ENCODE peak calls at places on chromosomes 1 and 21, in seven cellular contexts. M, I, W, N, C, P and R are unnamed samples.

GRCh38 chr1:94929816-94930215 is 2.9 kb upstream of the CNN3 start:
- DNase-seq in N (no peak), C (no peak), W (no peak), P (no peak), M (no peak), I (no peak), R (no peak)

GRCh38 chr1:165129568-165130164 is 226.8 kb downstream of the LMX1A start:
- DNase-seq in M (peak), C (no peak), W (peak), P (peak), N (peak), I (peak), R (peak)

GRCh38 chr1:27650527-27651175 is 15.7 kb upstream of the FGR start:
- DNase-seq in I (peak), M (no peak), C (no peak), N (no peak), W (peak), P (peak), R (no peak)

GRCh38 chr1:172931340-172931739 is 119.4 kb downstream of the TNFSF18 start:
- DNase-seq in M (no peak), P (no peak), N (no peak), C (no peak), W (no peak), I (no peak), R (no peak)

GRCh38 chr1:175742790-175743459 is 470 bp downstream of the TNR start:
- DNase-seq in M (no peak), W (peak), C (peak), I (peak), N (peak), P (peak), R (no peak)

GRCh38 chr1:1628656-1629429 is 3.1 kb upstream of the MMP23B start:
- DNase-seq in N (no peak), I (no peak), C (no peak), P (no peak), M (no peak), W (no peak), R (no peak)

GRCh38 chr1:218847966-218848365 is 325.7 kb upstream of the LYPLAL1 start:
- DNase-seq in N (no peak), I (peak), M (no peak), P (no peak), W (no peak), C (no peak), R (no peak)

GRCh38 chr1:184520343-184520742 is 133.5 kb downstream of the C1orf21 start:
- DNase-seq in C (no peak), N (no peak), M (no peak), P (no peak), W (no peak), I (no peak), R (no peak)

GRCh38 chr21:31656199-31657095 is 3.0 kb upstream of the SOD1 start:
- DNase-seq in W (peak), C (no peak), M (no peak), N (no peak), P (no peak), I (peak), R (no peak)

GRCh38 chr1:51663105-51663504 is 46.2 kb downstream of the OSBPL9 start:
- DNase-seq in P (no peak), I (no peak), C (no peak), M (no peak), N (no peak), W (no peak), R (no peak)

GRCh38 chr1:22252248-22252647 is 109.4 kb upstream of the WNT4 start:
- DNase-seq in I (no peak), N (no peak), C (no peak), M (no peak), P (no peak), W (no peak), R (no peak)

GRCh38 chr21:42039911-42040351 is 29.8 kb upstream of the ZBTB21 start:
- DNase-seq in N (no peak), P (peak), C (peak), W (no peak), M (no peak), I (peak), R (no peak)

GRCh38 chr1:178057863-178058576 is 35.9 kb upstream of the RASAL2 start:
- DNase-seq in M (peak), C (no peak), P (peak), I (peak), N (no peak), W (no peak), R (no peak)

GRCh38 chr1:24380508-24380907 is 33.1 kb downstream of the STPG1 start:
- DNase-seq in C (no peak), N (no peak), I (no peak), M (no peak), W (no peak), P (no peak), R (no peak)

GRCh38 chr1:85599638-85600037 is 19.1 kb downstream of the CCN1 start:
- DNase-seq in M (no peak), N (no peak), W (no peak), C (no peak), P (no peak), I (no peak), R (no peak)

GRCh38 chr1:231421616-231421970 is 494 bp downstream of the EGLN1 start:
- DNase-seq in I (no peak), M (peak), C (no peak), N (no peak), W (peak), P (no peak), R (no peak)

GRCh38 chr1:20219991-20220390 is 33.7 kb upstream of the PLA2G2C start:
- DNase-seq in M (no peak), W (no peak), I (no peak), N (no peak), C (no peak), P (no peak), R (no peak)

GRCh38 chr21:42532466-42533181 is 19.0 kb downstream of the SLC37A1 start:
- DNase-seq in N (no peak), P (no peak), W (no peak), C (no peak), M (peak), I (no peak), R (no peak)

GRCh38 chr21:46418265-46418946 is 40.3 kb upstream of the DIP2A start:
- DNase-seq in W (no peak), M (no peak), C (no peak), P (no peak), I (no peak), N (no peak), R (no peak)

GRCh38 chr1:110150330-110151174 is at the start of gene SLC6A17:
- DNase-seq in M (no peak), I (peak), N (peak), W (peak), C (no peak), P (no peak), R (no peak)

GRCh38 chr21:34722684-34723300 is 54.0 kb downstream of the CLIC6 start:
- DNase-seq in I (no peak), P (no peak), N (peak), M (no peak), W (no peak), C (no peak), R (no peak)
- TF ChIP-seq CTCF in I (peak), P (peak), N (peak), M (peak), W (peak), C (peak), R (no peak)

DNA sequence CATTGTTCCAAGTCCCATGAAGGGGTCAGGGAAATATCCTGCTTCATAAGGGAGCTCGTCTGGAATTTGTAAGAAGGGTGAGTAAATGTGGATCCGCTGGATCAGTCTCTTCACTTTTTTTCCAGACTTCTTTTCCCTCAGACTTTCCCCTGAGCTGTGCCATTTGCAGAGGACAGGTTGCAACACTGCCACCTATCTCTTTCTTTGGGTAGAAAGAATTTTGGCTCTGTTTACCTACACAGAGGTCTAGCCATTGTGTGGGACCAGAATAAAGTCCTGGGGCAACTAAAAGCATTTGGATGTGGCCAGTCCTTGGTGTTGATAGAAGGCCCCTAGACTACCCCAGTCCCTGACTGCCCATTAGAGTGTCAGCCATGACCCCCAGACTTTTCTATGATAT is 1146.7 kb upstream of the PRMT6 start:
- DNase-seq in I (no peak), M (no peak), N (no peak), P (peak), C (no peak), W (no peak), R (no peak)
- TF ChIP-seq CTCF in I (no peak), M (no peak), N (no peak), P (peak), C (no peak), W (no peak), R (no peak)

DNA sequence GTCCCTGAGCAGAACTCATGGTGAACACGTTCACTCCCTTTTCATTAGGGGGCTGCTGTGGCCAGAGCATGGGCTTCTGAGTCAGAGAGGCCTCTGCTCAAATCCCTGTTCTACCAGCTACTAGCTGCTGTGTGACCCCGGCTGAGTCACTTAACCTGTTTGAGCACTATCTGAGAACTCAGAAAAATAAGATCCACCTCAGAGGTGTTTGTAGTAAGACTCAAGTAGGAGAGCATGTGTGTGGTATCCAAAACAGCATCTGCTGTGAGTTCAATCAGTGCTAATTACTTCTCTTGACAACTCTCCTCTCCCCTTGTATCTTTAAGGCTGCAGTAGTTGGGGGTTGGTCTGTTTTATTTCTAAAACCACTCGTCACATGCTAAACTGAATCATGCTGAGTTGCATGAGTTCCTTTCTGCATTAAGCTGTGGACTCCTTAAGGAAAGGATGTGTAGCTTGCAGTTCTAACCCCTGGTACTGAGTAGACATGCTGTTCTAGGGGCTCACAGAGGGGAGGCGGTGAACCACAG is 39.7 kb upstream of the JUN start:
- DNase-seq in M (no peak), I (peak), C (peak), W (peak), N (no peak), P (no peak), R (no peak)
- TF ChIP-seq CTCF in M (no peak), I (no peak), C (peak), W (no peak), N (no peak), P (no peak), R (no peak)

DNA sequence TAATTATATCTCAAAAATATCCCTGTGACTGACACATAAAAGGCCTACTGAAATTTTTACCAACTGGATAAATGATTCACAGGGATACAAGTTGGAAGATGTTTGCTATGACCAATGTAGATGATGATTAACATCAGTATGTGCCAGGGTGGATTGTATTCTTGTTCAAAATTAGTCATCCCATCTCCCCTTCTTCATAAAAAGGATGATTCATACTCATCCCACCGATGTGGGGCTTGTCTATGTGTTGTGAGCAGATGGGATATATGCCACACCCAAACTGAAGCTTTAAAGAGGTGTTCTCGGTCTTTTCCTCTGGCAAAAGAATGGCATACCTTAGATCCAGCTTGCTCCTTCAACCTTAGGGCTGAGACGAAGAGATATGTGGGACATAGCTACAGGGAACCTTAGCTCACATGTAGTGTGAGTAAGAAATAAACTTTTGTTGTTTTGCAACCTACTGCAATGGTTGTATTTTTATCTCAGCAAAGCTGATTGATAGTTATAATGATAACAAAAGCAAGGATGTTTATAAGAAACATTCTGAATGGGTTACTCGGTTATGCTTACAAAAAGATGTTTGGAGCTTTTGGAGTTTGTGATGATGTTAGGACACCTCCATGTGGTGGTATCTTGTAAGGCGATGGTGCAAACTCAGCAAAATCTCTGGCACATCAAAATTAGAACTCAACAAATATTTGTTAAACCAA is 29.4 kb downstream of the SPATA17 start:
- DNase-seq in W (peak), C (peak), P (peak), M (no peak), I (peak), N (no peak), R (no peak)
- TF ChIP-seq CTCF in W (peak), C (peak), P (no peak), M (peak), I (peak), N (peak), R (peak)

GRCh38 chr1:203346060-203346754 is 4.7 kb downstream of the FMOD start:
- DNase-seq in I (no peak), P (peak), M (no peak), C (no peak), N (no peak), W (no peak), R (no peak)
- TF ChIP-seq CTCF in I (no peak), P (no peak), M (no peak), C (no peak), N (no peak), W (no peak), R (no peak)

GRCh38 chr1:88800382-88801051 is 90.8 kb downstream of the GTF2B start:
- DNase-seq in W (no peak), P (peak), C (no peak), N (no peak), M (no peak), I (peak), R (no peak)
- TF ChIP-seq CTCF in W (peak), P (peak), C (peak), N (peak), M (peak), I (peak), R (peak)